ENCODE peak calls at places on chromosomes 1 and 21, in nine cellular contexts. E is NCI-H69; J is AG09319; H is ascending aorta; Y is NCI-H1105; F is activated CD8-positive, alpha-beta memory T cell treated with anti-CD3 and anti-CD28 coated beads, Interleukin-2, amount 10 ng/mL, durations not matched to agents 7 days and 5 days; T is cardiac septum; Z is activated CD4-positive, alpha-beta T cell treated with anti-CD3 and anti-CD28 coated beads, Interleukin-2, amount 50 U/mL, for 1 hour; L is pons. S is an unnamed sample.

GRCh38 chr1:84245566-84245965 is 55.9 kb upstream of the SAMD13 start:
- DNase-seq in E (no peak), F (no peak), L (no peak), H (no peak), Z (no peak), Y (no peak), J (no peak), T (no peak), S (no peak)

GRCh38 chr1:198919667-198920398 is 281.0 kb downstream of the PTPRC start:
- DNase-seq in Y (no peak), E (no peak), Z (no peak), J (no peak), L (no peak), H (no peak), T (no peak), F (no peak), S (no peak)

GRCh38 chr1:235646463-235646862 is 3.1 kb downstream of the GNG4 start:
- DNase-seq in L (no peak), Y (no peak), Z (no peak), E (peak; percentile 41), H (no peak), J (no peak), F (no peak), T (no peak), S (no peak)

GRCh38 chr1:229848762-229849677 is 218.0 kb upstream of the GALNT2 start:
- DNase-seq in Z (no peak), H (no peak), Y (no peak), E (peak; percentile 77), J (no peak), T (no peak), L (no peak), F (no peak), S (peak; percentile 21)

GRCh38 chr1:201499795-201500669 is 6.9 kb downstream of the CSRP1 start:
- DNase-seq in H (peak; percentile 77), J (no peak), E (no peak), L (peak; percentile 98), T (no peak), Y (no peak), Z (no peak), F (no peak), S (no peak)

GRCh38 chr1:61842863-61843514 is 100.7 kb downstream of the PATJ start:
- DNase-seq in Z (no peak), F (no peak), E (peak; percentile 15), T (no peak), Y (no peak), H (no peak), L (peak; percentile 46), J (no peak), S (no peak)

GRCh38 chr21:40516336-40516735 is 330.6 kb downstream of the DSCAM start:
- DNase-seq in H (no peak), Y (no peak), E (peak; percentile 85), Z (no peak), F (no peak), J (no peak), T (no peak), L (peak; percentile 50), S (no peak)

GRCh38 chr1:30196457-30196856 is 526.9 kb downstream of the MATN1 start:
- DNase-seq in T (no peak), H (no peak), E (no peak), Z (no peak), J (no peak), L (no peak), F (no peak), Y (no peak), S (no peak)

GRCh38 chr1:245074232-245074747 is 80.5 kb upstream of the KIF26B start:
- DNase-seq in T (no peak), E (peak; percentile 51), L (no peak), J (no peak), Z (no peak), Y (no peak), H (no peak), F (no peak), S (no peak)

GRCh38 chr1:187621961-187622360 is 793.2 kb downstream of the PLA2G4A start:
- DNase-seq in Y (no peak), Z (no peak), F (no peak), E (peak; percentile 93), J (no peak), H (no peak), L (peak; percentile 16), T (no peak), S (no peak)

GRCh38 chr21:45019076-45019886 is 55.1 kb upstream of the ADARB1 start:
- DNase-seq in H (peak; percentile 90), T (peak; percentile 73), J (no peak), Y (no peak), Z (no peak), F (no peak), E (peak; percentile 39), L (no peak), S (peak; percentile 66)

GRCh38 chr1:160830321-160831153 is 32.1 kb downstream of the CD244 start:
- DNase-seq in F (peak; percentile 81), E (peak; percentile 42), Z (peak; percentile 81), Y (peak; percentile 15), J (no peak), L (peak; percentile 41), T (no peak), H (peak; percentile 69), S (peak; percentile 4)

GRCh38 chr1:173269490-173270230 is 62.5 kb upstream of the TNFSF4 start:
- DNase-seq in J (peak; percentile 74), L (no peak), E (no peak), F (no peak), Z (no peak), T (no peak), Y (no peak), H (no peak), S (peak; percentile 69)

GRCh38 chr1:1334835-1335234 is 3.8 kb downstream of the TAS1R3 start:
- DNase-seq in Z (no peak), H (no peak), L (no peak), E (no peak), T (no peak), F (no peak), Y (no peak), J (no peak), S (no peak)

GRCh38 chr1:15742339-15742801 is at the start of gene TMEM82:
- DNase-seq in F (no peak), L (no peak), J (no peak), Y (no peak), E (no peak), T (no peak), Z (no peak), H (no peak), S (no peak)

GRCh38 chr21:42056996-42057689 is 14.0 kb upstream of the UMODL1 start:
- DNase-seq in T (no peak), F (no peak), H (peak; percentile 92), Z (no peak), E (peak; percentile 80), L (no peak), Y (peak; percentile 88), J (peak; percentile 92), S (peak; percentile 88)

GRCh38 chr1:230684146-230684545 is 29.8 kb downstream of the AGT start:
- DNase-seq in Y (no peak), E (no peak), F (no peak), H (no peak), L (no peak), T (no peak), J (no peak), Z (no peak), S (no peak)

GRCh38 chr1:50605186-50605875 is 182.1 kb upstream of the DMRTA2 start:
- DNase-seq in L (peak; percentile 55), Y (peak; percentile 42), H (no peak), T (no peak), E (peak; percentile 72), J (peak; percentile 3), Z (no peak), F (no peak), S (peak; percentile 21)

GRCh38 chr1:40423951-40424618 is 26.2 kb upstream of the ZFP69B start:
- DNase-seq in E (no peak), T (no peak), J (no peak), L (no peak), H (no peak), Y (no peak), Z (no peak), F (no peak), S (no peak)

GRCh38 chr1:160733933-160734332 is 5.1 kb upstream of the SLAMF7 start:
- DNase-seq in F (no peak), T (no peak), Y (no peak), E (no peak), L (no peak), Z (no peak), H (no peak), J (no peak), S (no peak)

GRCh38 chr1:156760796-156761104 is 6.6 kb upstream of the PRCC start:
- DNase-seq in T (no peak), L (no peak), F (no peak), Y (no peak), J (no peak), Z (no peak), H (no peak), E (no peak), S (no peak)

GRCh38 chr1:145706282-145706681 is 886 bp downstream of the PDZK1 start:
- DNase-seq in L (no peak), T (no peak), J (no peak), Y (no peak), H (no peak), E (no peak), F (no peak), Z (no peak), S (peak; percentile 43)

GRCh38 chr1:194537521-194537920 is 1351.1 kb upstream of the B3GALT2 start:
- DNase-seq in Z (no peak), F (no peak), Y (no peak), L (no peak), J (no peak), T (no peak), E (peak; percentile 20), H (no peak), S (no peak)

GRCh38 chr1:53541761-53542550 is 82.8 kb downstream of the DMRTB1 start:
- DNase-seq in Z (no peak), Y (no peak), E (peak; percentile 78), F (no peak), J (peak; percentile 80), L (no peak), T (peak; percentile 70), H (no peak), S (peak; percentile 91)

GRCh38 chr1:29703596-29703995 is 467.3 kb downstream of the PTPRU start:
- DNase-seq in J (no peak), Z (no peak), E (peak; percentile 74), H (no peak), T (peak; percentile 38), L (peak; percentile 31), F (no peak), Y (no peak), S (peak; percentile 80)

GRCh38 chr1:215022723-215023122 is 59.8 kb upstream of the KCNK2 start:
- DNase-seq in L (no peak), Y (no peak), J (no peak), Z (no peak), E (no peak), T (no peak), H (no peak), F (no peak), S (peak; percentile 57)

GRCh38 chr1:117541003-117541402 is 64.8 kb upstream of the TENT5C start:
- DNase-seq in T (no peak), H (no peak), L (no peak), Z (no peak), Y (no peak), J (no peak), E (no peak), F (no peak), S (peak; percentile 9)

GRCh38 chr1:24900486-24900849 is 29.6 kb downstream of the RUNX3 start:
- DNase-seq in Z (no peak), T (peak; percentile 50), Y (no peak), H (peak; percentile 52), L (no peak), J (no peak), E (no peak), F (peak; percentile 49), S (no peak)